ENCODE peak calls at places on chromosomes 13 and 19, in nine cellular contexts. One of them, this sample, is unnamed.

GRCh38 chr13:73715114-73715909 is 418.9 kb downstream of the KLF12 start:
- DNase-seq in HCT116: no peak
- DNase-seq in left ventricle myocardium inferior: no peak
- DNase-seq in CD8-positive, alpha-beta memory T cell: peak; percentile 33
- DNase-seq in CD8-positive, alpha-beta T cell: peak; percentile 35
- DNase-seq in psoas muscle: no peak
- DNase-seq in AG04450: no peak
- DNase-seq in bronchial epithelial cell: peak; percentile 68
- DNase-seq in CD4-positive, alpha-beta T cell: peak; percentile 60
- DNase-seq in this sample: no peak

GRCh38 chr19:3324405-3324856 is 42.0 kb upstream of the NFIC start:
- DNase-seq in psoas muscle: peak; percentile 63
- DNase-seq in CD8-positive, alpha-beta T cell: peak; percentile 79
- DNase-seq in HCT116: peak; percentile 54
- DNase-seq in bronchial epithelial cell: no peak
- DNase-seq in left ventricle myocardium inferior: peak; percentile 53
- DNase-seq in AG04450: no peak
- DNase-seq in CD8-positive, alpha-beta memory T cell: peak; percentile 63
- DNase-seq in CD4-positive, alpha-beta T cell: peak; percentile 65
- DNase-seq in this sample: no peak

GRCh38 chr13:26956532-26957142 is 196.1 kb upstream of the GPR12 start:
- DNase-seq in bronchial epithelial cell: no peak
- DNase-seq in CD4-positive, alpha-beta T cell: no peak
- DNase-seq in HCT116: no peak
- DNase-seq in CD8-positive, alpha-beta T cell: no peak
- DNase-seq in psoas muscle: no peak
- DNase-seq in CD8-positive, alpha-beta memory T cell: no peak
- DNase-seq in AG04450: no peak
- DNase-seq in left ventricle myocardium inferior: no peak
- DNase-seq in this sample: no peak

GRCh38 chr19:6209233-6209632 is 70.5 kb downstream of the MLLT1 start:
- DNase-seq in left ventricle myocardium inferior: no peak
- DNase-seq in CD8-positive, alpha-beta T cell: no peak
- DNase-seq in psoas muscle: no peak
- DNase-seq in CD4-positive, alpha-beta T cell: no peak
- DNase-seq in HCT116: no peak
- DNase-seq in bronchial epithelial cell: no peak
- DNase-seq in CD8-positive, alpha-beta memory T cell: no peak
- DNase-seq in AG04450: no peak
- DNase-seq in this sample: no peak

GRCh38 chr13:85194482-85194881 is 604.7 kb downstream of the SLITRK6 start:
- DNase-seq in psoas muscle: no peak
- DNase-seq in bronchial epithelial cell: no peak
- DNase-seq in CD4-positive, alpha-beta T cell: no peak
- DNase-seq in CD8-positive, alpha-beta T cell: no peak
- DNase-seq in HCT116: no peak
- DNase-seq in left ventricle myocardium inferior: no peak
- DNase-seq in AG04450: no peak
- DNase-seq in CD8-positive, alpha-beta memory T cell: no peak
- DNase-seq in this sample: no peak

GRCh38 chr19:48556163-48556562 is 4.2 kb downstream of the SULT2B1 start:
- DNase-seq in CD4-positive, alpha-beta T cell: no peak
- DNase-seq in AG04450: no peak
- DNase-seq in bronchial epithelial cell: peak; percentile 75
- DNase-seq in HCT116: no peak
- DNase-seq in CD8-positive, alpha-beta memory T cell: no peak
- DNase-seq in psoas muscle: no peak
- DNase-seq in CD8-positive, alpha-beta T cell: no peak
- DNase-seq in left ventricle myocardium inferior: no peak
- DNase-seq in this sample: no peak

GRCh38 chr19:57377498-57378146 is 12.0 kb upstream of the ZNF548 start:
- DNase-seq in psoas muscle: no peak
- DNase-seq in left ventricle myocardium inferior: no peak
- DNase-seq in CD8-positive, alpha-beta T cell: no peak
- DNase-seq in bronchial epithelial cell: no peak
- DNase-seq in HCT116: no peak
- DNase-seq in AG04450: no peak
- DNase-seq in CD4-positive, alpha-beta T cell: no peak
- DNase-seq in CD8-positive, alpha-beta memory T cell: no peak
- DNase-seq in this sample: no peak

GRCh38 chr19:46191356-46191755 is 38.2 kb upstream of the IGFL1 start:
- DNase-seq in CD8-positive, alpha-beta memory T cell: no peak
- DNase-seq in psoas muscle: no peak
- DNase-seq in AG04450: no peak
- DNase-seq in left ventricle myocardium inferior: no peak
- DNase-seq in bronchial epithelial cell: no peak
- DNase-seq in HCT116: no peak
- DNase-seq in CD8-positive, alpha-beta T cell: no peak
- DNase-seq in CD4-positive, alpha-beta T cell: no peak
- DNase-seq in this sample: no peak

GRCh38 chr19:16001481-16002312 is 52.9 kb downstream of the OR10H4 start:
- DNase-seq in left ventricle myocardium inferior: no peak
- DNase-seq in HCT116: no peak
- DNase-seq in bronchial epithelial cell: peak; percentile 35
- DNase-seq in psoas muscle: no peak
- DNase-seq in CD8-positive, alpha-beta memory T cell: no peak
- DNase-seq in AG04450: peak; percentile 49
- DNase-seq in CD4-positive, alpha-beta T cell: peak; percentile 21
- DNase-seq in CD8-positive, alpha-beta T cell: no peak
- DNase-seq in this sample: no peak

GRCh38 chr13:46134961-46135522 is 30.2 kb upstream of the CPB2 start:
- DNase-seq in bronchial epithelial cell: peak; percentile 90
- DNase-seq in HCT116: peak; percentile 34
- DNase-seq in psoas muscle: no peak
- DNase-seq in CD8-positive, alpha-beta T cell: no peak
- DNase-seq in AG04450: no peak
- DNase-seq in CD8-positive, alpha-beta memory T cell: no peak
- DNase-seq in left ventricle myocardium inferior: no peak
- DNase-seq in CD4-positive, alpha-beta T cell: no peak
- DNase-seq in this sample: peak; percentile 35

GRCh38 chr13:101150998-101151397 is 265.3 kb downstream of the NALCN start:
- DNase-seq in AG04450: no peak
- DNase-seq in CD4-positive, alpha-beta T cell: no peak
- DNase-seq in psoas muscle: no peak
- DNase-seq in bronchial epithelial cell: no peak
- DNase-seq in HCT116: no peak
- DNase-seq in CD8-positive, alpha-beta memory T cell: no peak
- DNase-seq in CD8-positive, alpha-beta T cell: no peak
- DNase-seq in left ventricle myocardium inferior: no peak
- DNase-seq in this sample: no peak

GRCh38 chr19:45901432-45901903 is 945 bp downstream of the MYPOP start:
- DNase-seq in psoas muscle: peak; percentile 68
- DNase-seq in CD4-positive, alpha-beta T cell: no peak
- DNase-seq in CD8-positive, alpha-beta T cell: peak; percentile 35
- DNase-seq in HCT116: no peak
- DNase-seq in bronchial epithelial cell: no peak
- DNase-seq in left ventricle myocardium inferior: peak; percentile 53
- DNase-seq in CD8-positive, alpha-beta memory T cell: peak; percentile 53
- DNase-seq in AG04450: no peak
- DNase-seq in this sample: no peak

GRCh38 chr13:20616059-20616797 is 49.3 kb downstream of the IFT88 start:
- DNase-seq in CD4-positive, alpha-beta T cell: no peak
- DNase-seq in bronchial epithelial cell: peak; percentile 95
- DNase-seq in left ventricle myocardium inferior: no peak
- DNase-seq in psoas muscle: no peak
- DNase-seq in HCT116: no peak
- DNase-seq in AG04450: peak; percentile 82
- DNase-seq in CD8-positive, alpha-beta T cell: no peak
- DNase-seq in CD8-positive, alpha-beta memory T cell: no peak
- DNase-seq in this sample: no peak

GRCh38 chr13:23657056-23657455 is 86.8 kb downstream of the TNFRSF19 start:
- DNase-seq in left ventricle myocardium inferior: no peak
- DNase-seq in AG04450: no peak
- DNase-seq in psoas muscle: no peak
- DNase-seq in HCT116: no peak
- DNase-seq in CD8-positive, alpha-beta T cell: no peak
- DNase-seq in CD4-positive, alpha-beta T cell: no peak
- DNase-seq in bronchial epithelial cell: no peak
- DNase-seq in CD8-positive, alpha-beta memory T cell: no peak
- DNase-seq in this sample: no peak

GRCh38 chr13:106318941-106319411 is 216.5 kb downstream of the EFNB2 start:
- DNase-seq in psoas muscle: no peak
- DNase-seq in AG04450: peak; percentile 74
- DNase-seq in CD4-positive, alpha-beta T cell: no peak
- DNase-seq in HCT116: peak; percentile 62
- DNase-seq in CD8-positive, alpha-beta memory T cell: no peak
- DNase-seq in left ventricle myocardium inferior: no peak
- DNase-seq in bronchial epithelial cell: peak; percentile 99
- DNase-seq in CD8-positive, alpha-beta T cell: no peak
- DNase-seq in this sample: no peak

GRCh38 chr13:113914333-113915011 is 50.6 kb upstream of the GAS6 start:
- DNase-seq in CD8-positive, alpha-beta memory T cell: no peak
- DNase-seq in bronchial epithelial cell: no peak
- DNase-seq in left ventricle myocardium inferior: no peak
- DNase-seq in HCT116: no peak
- DNase-seq in CD4-positive, alpha-beta T cell: no peak
- DNase-seq in CD8-positive, alpha-beta T cell: no peak
- DNase-seq in AG04450: no peak
- DNase-seq in psoas muscle: no peak
- DNase-seq in this sample: no peak
- H3K27me3 ChIP-seq in CD8-positive, alpha-beta memory T cell: peaks cover 30% of the 10 kb centered on the region
- H3K27me3 ChIP-seq in bronchial epithelial cell: no peaks in the 10 kb centered on the region
- H3K27me3 ChIP-seq in left ventricle myocardium inferior: peaks cover 41% of the 10 kb centered on the region
- H3K27me3 ChIP-seq in HCT116: no peaks in the 10 kb centered on the region
- H3K27me3 ChIP-seq in CD4-positive, alpha-beta T cell: peaks cover 24% of the 10 kb centered on the region
- H3K27me3 ChIP-seq in CD8-positive, alpha-beta T cell: no peaks in the 10 kb centered on the region
- H3K27me3 ChIP-seq in AG04450: no peaks in the 10 kb centered on the region
- H3K27me3 ChIP-seq in psoas muscle: peaks cover 6% of the 10 kb centered on the region
- H3K27me3 ChIP-seq in this sample: no peaks in the 10 kb centered on the region

DNA sequence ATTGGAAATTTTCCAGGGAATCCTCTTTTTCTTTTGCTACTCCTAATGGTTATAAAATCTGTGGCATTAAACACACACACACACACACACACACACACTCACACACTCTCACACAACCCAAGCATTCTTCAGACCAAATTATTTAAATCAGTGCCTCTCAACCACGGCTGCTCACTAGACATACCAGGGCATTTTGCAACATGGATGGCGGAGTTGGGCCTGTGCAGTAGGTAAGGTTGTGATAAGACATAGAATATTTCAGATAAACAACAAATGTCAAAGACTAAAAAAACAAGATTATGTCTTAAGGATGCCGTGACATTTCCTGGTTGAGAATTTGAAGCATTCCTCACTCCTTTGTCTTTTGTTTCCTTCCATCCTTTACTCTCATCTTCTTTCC is 443.1 kb downstream of the MYO16 start:
- DNase-seq in bronchial epithelial cell: no peak
- DNase-seq in AG04450: no peak
- DNase-seq in CD8-positive, alpha-beta T cell: no peak
- DNase-seq in psoas muscle: no peak
- DNase-seq in HCT116: no peak
- DNase-seq in left ventricle myocardium inferior: no peak
- DNase-seq in CD4-positive, alpha-beta T cell: no peak
- DNase-seq in CD8-positive, alpha-beta memory T cell: no peak
- DNase-seq in this sample: no peak
- H3K27me3 ChIP-seq in bronchial epithelial cell: no peaks in the 10 kb centered on the region
- H3K27me3 ChIP-seq in AG04450: no peaks in the 10 kb centered on the region
- H3K27me3 ChIP-seq in CD8-positive, alpha-beta T cell: no peaks in the 10 kb centered on the region
- H3K27me3 ChIP-seq in psoas muscle: no peaks in the 10 kb centered on the region
- H3K27me3 ChIP-seq in HCT116: no peaks in the 10 kb centered on the region
- H3K27me3 ChIP-seq in left ventricle myocardium inferior: no peaks in the 10 kb centered on the region
- H3K27me3 ChIP-seq in CD4-positive, alpha-beta T cell: no peaks in the 10 kb centered on the region
- H3K27me3 ChIP-seq in CD8-positive, alpha-beta memory T cell: no peaks in the 10 kb centered on the region
- H3K27me3 ChIP-seq in this sample: no peaks in the 10 kb centered on the region

GRCh38 chr13:42654212-42654611 is 80.3 kb downstream of the TNFSF11 start:
- DNase-seq in CD8-positive, alpha-beta T cell: no peak
- DNase-seq in HCT116: no peak
- DNase-seq in psoas muscle: no peak
- DNase-seq in AG04450: no peak
- DNase-seq in CD4-positive, alpha-beta T cell: no peak
- DNase-seq in CD8-positive, alpha-beta memory T cell: no peak
- DNase-seq in left ventricle myocardium inferior: no peak
- DNase-seq in bronchial epithelial cell: no peak
- DNase-seq in this sample: no peak

GRCh38 chr13:42653694-42654093 is 79.7 kb downstream of the TNFSF11 start:
- DNase-seq in CD8-positive, alpha-beta memory T cell: no peak
- DNase-seq in HCT116: no peak
- DNase-seq in AG04450: no peak
- DNase-seq in CD4-positive, alpha-beta T cell: no peak
- DNase-seq in CD8-positive, alpha-beta T cell: no peak
- DNase-seq in psoas muscle: no peak
- DNase-seq in bronchial epithelial cell: no peak
- DNase-seq in left ventricle myocardium inferior: no peak
- DNase-seq in this sample: no peak

GRCh38 chr13:42654760-42655159 is 80.8 kb downstream of the TNFSF11 start:
- DNase-seq in left ventricle myocardium inferior: no peak
- DNase-seq in bronchial epithelial cell: peak; percentile 9
- DNase-seq in CD4-positive, alpha-beta T cell: no peak
- DNase-seq in psoas muscle: no peak
- DNase-seq in CD8-positive, alpha-beta T cell: no peak
- DNase-seq in AG04450: no peak
- DNase-seq in CD8-positive, alpha-beta memory T cell: no peak
- DNase-seq in HCT116: no peak
- DNase-seq in this sample: no peak

GRCh38 chr13:42658019-42658418 is 84.1 kb downstream of the TNFSF11 start:
- DNase-seq in CD8-positive, alpha-beta T cell: no peak
- DNase-seq in left ventricle myocardium inferior: no peak
- DNase-seq in psoas muscle: no peak
- DNase-seq in AG04450: no peak
- DNase-seq in HCT116: no peak
- DNase-seq in CD4-positive, alpha-beta T cell: no peak
- DNase-seq in bronchial epithelial cell: no peak
- DNase-seq in CD8-positive, alpha-beta memory T cell: no peak
- DNase-seq in this sample: no peak

DNA sequence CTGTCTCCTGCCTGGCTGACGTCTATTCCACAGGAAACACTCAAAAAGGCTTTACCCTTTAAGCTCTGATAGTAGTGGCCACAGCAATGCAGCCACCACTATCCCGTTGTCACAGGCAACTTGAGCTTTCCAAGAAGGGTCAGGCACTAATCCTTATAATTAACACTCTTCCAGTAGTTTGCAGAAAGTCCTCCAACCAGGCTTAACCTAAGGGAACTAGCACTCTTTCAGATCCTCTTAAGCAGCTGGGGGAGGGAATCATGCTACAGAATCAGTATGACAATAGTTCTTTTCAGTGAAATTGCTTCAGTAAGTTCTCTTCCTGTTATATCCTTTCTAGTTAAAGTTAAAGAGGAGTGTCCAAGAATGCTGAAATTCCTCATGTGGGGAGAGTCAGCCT is 82.2 kb downstream of the TNFSF11 start:
- DNase-seq in AG04450: no peak
- DNase-seq in left ventricle myocardium inferior: no peak
- DNase-seq in CD8-positive, alpha-beta T cell: no peak
- DNase-seq in bronchial epithelial cell: no peak
- DNase-seq in CD4-positive, alpha-beta T cell: no peak
- DNase-seq in CD8-positive, alpha-beta memory T cell: no peak
- DNase-seq in HCT116: no peak
- DNase-seq in psoas muscle: no peak
- DNase-seq in this sample: no peak
- H3K27me3 ChIP-seq in AG04450: peaks cover 43% of the 10 kb centered on the region
- H3K27me3 ChIP-seq in left ventricle myocardium inferior: peaks cover 34% of the 10 kb centered on the region
- H3K27me3 ChIP-seq in CD8-positive, alpha-beta T cell: no peaks in the 10 kb centered on the region
- H3K27me3 ChIP-seq in bronchial epithelial cell: peaks cover 14% of the 10 kb centered on the region
- H3K27me3 ChIP-seq in CD4-positive, alpha-beta T cell: peaks cover 18% of the 10 kb centered on the region
- H3K27me3 ChIP-seq in CD8-positive, alpha-beta memory T cell: no peaks in the 10 kb centered on the region
- H3K27me3 ChIP-seq in HCT116: peaks cover 63% of the 10 kb centered on the region
- H3K27me3 ChIP-seq in psoas muscle: peaks cover 2% of the 10 kb centered on the region
- H3K27me3 ChIP-seq in this sample: no peaks in the 10 kb centered on the region

DNA sequence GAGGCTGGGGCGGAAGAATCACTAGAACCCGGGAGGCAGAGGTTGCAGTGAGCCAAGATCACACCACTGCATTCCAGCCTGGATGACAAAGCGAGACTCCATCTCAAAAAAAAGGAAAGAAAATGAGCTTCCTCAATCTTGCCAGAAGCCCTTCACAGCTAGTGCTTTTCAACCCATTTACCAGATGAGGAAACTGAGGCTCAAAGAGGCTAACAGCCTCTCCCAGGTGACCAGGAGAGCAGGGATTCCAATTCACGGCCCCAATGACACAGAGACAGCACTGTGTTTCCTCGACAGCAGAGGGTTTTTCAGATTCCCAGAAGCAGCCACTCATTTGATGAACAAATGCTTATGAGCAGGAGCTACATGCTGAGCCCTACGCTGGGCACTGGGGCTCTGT is 3.2 kb downstream of the UPK1A start:
- DNase-seq in psoas muscle: no peak
- DNase-seq in CD8-positive, alpha-beta T cell: no peak
- DNase-seq in bronchial epithelial cell: no peak
- DNase-seq in HCT116: no peak
- DNase-seq in CD4-positive, alpha-beta T cell: no peak
- DNase-seq in CD8-positive, alpha-beta memory T cell: no peak
- DNase-seq in AG04450: no peak
- DNase-seq in left ventricle myocardium inferior: no peak
- DNase-seq in this sample: no peak
- H3K27me3 ChIP-seq in psoas muscle: peaks cover 8% of the 10 kb centered on the region
- H3K27me3 ChIP-seq in CD8-positive, alpha-beta T cell: no peaks in the 10 kb centered on the region
- H3K27me3 ChIP-seq in bronchial epithelial cell: no peaks in the 10 kb centered on the region
- H3K27me3 ChIP-seq in HCT116: peaks cover 5% of the 10 kb centered on the region
- H3K27me3 ChIP-seq in CD4-positive, alpha-beta T cell: peaks cover 13% of the 10 kb centered on the region
- H3K27me3 ChIP-seq in CD8-positive, alpha-beta memory T cell: peaks cover 12% of the 10 kb centered on the region
- H3K27me3 ChIP-seq in AG04450: peaks cover 9% of the 10 kb centered on the region
- H3K27me3 ChIP-seq in left ventricle myocardium inferior: peaks cover 35% of the 10 kb centered on the region
- H3K27me3 ChIP-seq in this sample: no peaks in the 10 kb centered on the region